ENCODE peak calls at places on chromosomes 12 and 14, in eight cellular contexts. One of them, this sample, is unnamed.

GRCh38 chr14:25537846-25538455 is 488.0 kb upstream of the STXBP6 start:
- DNase-seq in lung microvascular endothelial cell: peak
- DNase-seq in Panc1: no peak
- DNase-seq in fibroblast of mammary gland: peak
- DNase-seq in activated naive CD4-positive, alpha-beta T cell: no peak
- DNase-seq in HFFc6: no peak
- DNase-seq in ACHN: peak
- DNase-seq in AG10803: no peak
- DNase-seq in this sample: no peak

GRCh38 chr14:102594514-102595175 is 2.2 kb downstream of the RCOR1 start:
- DNase-seq in lung microvascular endothelial cell: peak
- DNase-seq in Panc1: peak
- DNase-seq in fibroblast of mammary gland: peak
- DNase-seq in activated naive CD4-positive, alpha-beta T cell: peak
- DNase-seq in HFFc6: peak
- DNase-seq in ACHN: peak
- DNase-seq in AG10803: peak
- DNase-seq in this sample: peak

GRCh38 chr14:54003064-54003463 is 46.4 kb upstream of the BMP4 start:
- DNase-seq in lung microvascular endothelial cell: no peak
- DNase-seq in Panc1: no peak
- DNase-seq in fibroblast of mammary gland: no peak
- DNase-seq in activated naive CD4-positive, alpha-beta T cell: no peak
- DNase-seq in HFFc6: no peak
- DNase-seq in ACHN: no peak
- DNase-seq in AG10803: no peak
- DNase-seq in this sample: no peak

GRCh38 chr12:120231316-120232011 is 30.6 kb upstream of the RPLP0 start:
- DNase-seq in lung microvascular endothelial cell: peak
- DNase-seq in Panc1: peak
- DNase-seq in fibroblast of mammary gland: peak
- DNase-seq in activated naive CD4-positive, alpha-beta T cell: peak
- DNase-seq in HFFc6: peak
- DNase-seq in ACHN: peak
- DNase-seq in AG10803: peak
- DNase-seq in this sample: peak

GRCh38 chr12:25957898-25958253 is 606 bp upstream of the RASSF8 start:
- DNase-seq in lung microvascular endothelial cell: peak
- DNase-seq in Panc1: no peak
- DNase-seq in fibroblast of mammary gland: peak
- DNase-seq in activated naive CD4-positive, alpha-beta T cell: no peak
- DNase-seq in HFFc6: peak
- DNase-seq in ACHN: peak
- DNase-seq in AG10803: peak
- DNase-seq in this sample: peak

GRCh38 chr14:54691525-54692260 is 124.8 kb downstream of the SAMD4A start:
- DNase-seq in lung microvascular endothelial cell: peak
- DNase-seq in Panc1: peak
- DNase-seq in fibroblast of mammary gland: peak
- DNase-seq in activated naive CD4-positive, alpha-beta T cell: no peak
- DNase-seq in HFFc6: peak
- DNase-seq in ACHN: peak
- DNase-seq in AG10803: peak
- DNase-seq in this sample: no peak

GRCh38 chr14:68548194-68549056 is 244.4 kb downstream of the ZFP36L1 start:
- DNase-seq in lung microvascular endothelial cell: peak
- DNase-seq in Panc1: no peak
- DNase-seq in fibroblast of mammary gland: peak
- DNase-seq in activated naive CD4-positive, alpha-beta T cell: no peak
- DNase-seq in HFFc6: peak
- DNase-seq in ACHN: no peak
- DNase-seq in AG10803: peak
- DNase-seq in this sample: peak

GRCh38 chr14:64761441-64762043 is 57.3 kb downstream of the PLEKHG3 start:
- DNase-seq in lung microvascular endothelial cell: no peak
- DNase-seq in Panc1: no peak
- DNase-seq in fibroblast of mammary gland: peak
- DNase-seq in activated naive CD4-positive, alpha-beta T cell: no peak
- DNase-seq in HFFc6: peak
- DNase-seq in ACHN: no peak
- DNase-seq in AG10803: no peak
- DNase-seq in this sample: no peak

GRCh38 chr12:42094277-42094676 is 50.4 kb downstream of the GXYLT1 start:
- DNase-seq in lung microvascular endothelial cell: peak
- DNase-seq in Panc1: no peak
- DNase-seq in fibroblast of mammary gland: peak
- DNase-seq in activated naive CD4-positive, alpha-beta T cell: no peak
- DNase-seq in HFFc6: peak
- DNase-seq in ACHN: peak
- DNase-seq in AG10803: peak
- DNase-seq in this sample: peak

GRCh38 chr14:57930241-57930975 is 64.5 kb upstream of the SLC35F4 start:
- DNase-seq in lung microvascular endothelial cell: no peak
- DNase-seq in Panc1: peak
- DNase-seq in fibroblast of mammary gland: no peak
- DNase-seq in activated naive CD4-positive, alpha-beta T cell: no peak
- DNase-seq in HFFc6: no peak
- DNase-seq in ACHN: peak
- DNase-seq in AG10803: no peak
- DNase-seq in this sample: no peak

GRCh38 chr14:67564236-67564635 is 31.1 kb downstream of the PLEKHH1 start:
- DNase-seq in lung microvascular endothelial cell: no peak
- DNase-seq in Panc1: no peak
- DNase-seq in fibroblast of mammary gland: no peak
- DNase-seq in activated naive CD4-positive, alpha-beta T cell: no peak
- DNase-seq in HFFc6: no peak
- DNase-seq in ACHN: peak
- DNase-seq in AG10803: no peak
- DNase-seq in this sample: no peak

GRCh38 chr14:98612434-98613200 is 659.4 kb downstream of the BCL11B start:
- DNase-seq in lung microvascular endothelial cell: no peak
- DNase-seq in Panc1: no peak
- DNase-seq in fibroblast of mammary gland: no peak
- DNase-seq in activated naive CD4-positive, alpha-beta T cell: no peak
- DNase-seq in HFFc6: no peak
- DNase-seq in ACHN: no peak
- DNase-seq in AG10803: no peak
- DNase-seq in this sample: no peak

GRCh38 chr12:128075332-128075731 is 191.6 kb upstream of the TMEM132C start:
- DNase-seq in lung microvascular endothelial cell: no peak
- DNase-seq in Panc1: no peak
- DNase-seq in fibroblast of mammary gland: no peak
- DNase-seq in activated naive CD4-positive, alpha-beta T cell: no peak
- DNase-seq in HFFc6: no peak
- DNase-seq in ACHN: no peak
- DNase-seq in AG10803: no peak
- DNase-seq in this sample: no peak

GRCh38 chr14:105900398-105901160 is 374.2 kb downstream of the TMEM121 start:
- DNase-seq in lung microvascular endothelial cell: no peak
- DNase-seq in Panc1: no peak
- DNase-seq in fibroblast of mammary gland: no peak
- DNase-seq in activated naive CD4-positive, alpha-beta T cell: no peak
- DNase-seq in HFFc6: no peak
- DNase-seq in ACHN: no peak
- DNase-seq in AG10803: no peak
- DNase-seq in this sample: no peak

GRCh38 chr12:106586803-106587684 is 4.2 kb downstream of the RFX4 start:
- DNase-seq in lung microvascular endothelial cell: no peak
- DNase-seq in Panc1: no peak
- DNase-seq in fibroblast of mammary gland: no peak
- DNase-seq in activated naive CD4-positive, alpha-beta T cell: no peak
- DNase-seq in HFFc6: no peak
- DNase-seq in ACHN: peak
- DNase-seq in AG10803: no peak
- DNase-seq in this sample: no peak

GRCh38 chr14:51073751-51074150 is 21.2 kb downstream of the TRIM9 start:
- DNase-seq in lung microvascular endothelial cell: no peak
- DNase-seq in Panc1: no peak
- DNase-seq in fibroblast of mammary gland: peak
- DNase-seq in activated naive CD4-positive, alpha-beta T cell: no peak
- DNase-seq in HFFc6: no peak
- DNase-seq in ACHN: no peak
- DNase-seq in AG10803: no peak
- DNase-seq in this sample: no peak

GRCh38 chr14:77565289-77566081 is 51.0 kb downstream of the SPTLC2 start:
- DNase-seq in lung microvascular endothelial cell: no peak
- DNase-seq in Panc1: no peak
- DNase-seq in fibroblast of mammary gland: peak
- DNase-seq in activated naive CD4-positive, alpha-beta T cell: no peak
- DNase-seq in HFFc6: no peak
- DNase-seq in ACHN: no peak
- DNase-seq in AG10803: no peak
- DNase-seq in this sample: peak

GRCh38 chr14:76015668-76016067 is 30.1 kb downstream of the IFT43 start:
- DNase-seq in lung microvascular endothelial cell: no peak
- DNase-seq in Panc1: no peak
- DNase-seq in fibroblast of mammary gland: no peak
- DNase-seq in activated naive CD4-positive, alpha-beta T cell: no peak
- DNase-seq in HFFc6: no peak
- DNase-seq in ACHN: no peak
- DNase-seq in AG10803: no peak
- DNase-seq in this sample: peak

GRCh38 chr14:71583246-71583645 is 349.0 kb upstream of the RGS6 start:
- DNase-seq in lung microvascular endothelial cell: no peak
- DNase-seq in Panc1: no peak
- DNase-seq in fibroblast of mammary gland: no peak
- DNase-seq in activated naive CD4-positive, alpha-beta T cell: no peak
- DNase-seq in HFFc6: peak
- DNase-seq in ACHN: no peak
- DNase-seq in AG10803: no peak
- DNase-seq in this sample: no peak

GRCh38 chr14:74763803-74764531 is 851 bp downstream of the YLPM1 start:
- DNase-seq in lung microvascular endothelial cell: peak
- DNase-seq in Panc1: no peak
- DNase-seq in fibroblast of mammary gland: peak
- DNase-seq in activated naive CD4-positive, alpha-beta T cell: no peak
- DNase-seq in HFFc6: peak
- DNase-seq in ACHN: no peak
- DNase-seq in AG10803: peak
- DNase-seq in this sample: peak

This sample was measured in astrocyte.